ENCODE peak calls at places on chromosome 22, in eight cellular contexts. One of them, this sample, is unnamed.
A peak's percentile ranks its signal among the peaks of the same experiment; 100 is the strongest.

GRCh38 chr22:36201630-36202312 is at the start of gene APOL4:
- DNase-seq in cardiac muscle cell: no peak
- DNase-seq in bronchial epithelial cell: no peak
- DNase-seq in ovary: peak; percentile 89
- DNase-seq in lower leg skin: peak; percentile 55
- DNase-seq in dorsolateral prefrontal cortex: peak; percentile 39
- DNase-seq in heart right ventricle: peak; percentile 81
- DNase-seq in left lung: peak; percentile 72
- DNase-seq in this sample: no peak

GRCh38 chr22:42967005-42967404 is 47.9 kb downstream of the PACSIN2 start:
- DNase-seq in cardiac muscle cell: no peak
- DNase-seq in bronchial epithelial cell: no peak
- DNase-seq in ovary: no peak
- DNase-seq in lower leg skin: no peak
- DNase-seq in dorsolateral prefrontal cortex: no peak
- DNase-seq in heart right ventricle: no peak
- DNase-seq in left lung: no peak
- DNase-seq in this sample: no peak

GRCh38 chr22:30230330-30230729 is 16.2 kb downstream of the LIF start:
- DNase-seq in cardiac muscle cell: no peak
- DNase-seq in bronchial epithelial cell: no peak
- DNase-seq in ovary: no peak
- DNase-seq in lower leg skin: no peak
- DNase-seq in dorsolateral prefrontal cortex: no peak
- DNase-seq in heart right ventricle: no peak
- DNase-seq in left lung: no peak
- DNase-seq in this sample: no peak

GRCh38 chr22:45830531-45831245 is 146.3 kb downstream of the WNT7B start:
- DNase-seq in cardiac muscle cell: peak; percentile 24
- DNase-seq in bronchial epithelial cell: peak; percentile 82
- DNase-seq in ovary: no peak
- DNase-seq in lower leg skin: no peak
- DNase-seq in dorsolateral prefrontal cortex: no peak
- DNase-seq in heart right ventricle: no peak
- DNase-seq in left lung: no peak
- DNase-seq in this sample: peak; percentile 76

GRCh38 chr22:44648821-44649566 is 53.0 kb upstream of the PRR5 start:
- DNase-seq in cardiac muscle cell: no peak
- DNase-seq in bronchial epithelial cell: peak; percentile 79
- DNase-seq in ovary: peak; percentile 71
- DNase-seq in lower leg skin: peak; percentile 87
- DNase-seq in dorsolateral prefrontal cortex: peak; percentile 28
- DNase-seq in heart right ventricle: no peak
- DNase-seq in left lung: no peak
- DNase-seq in this sample: peak; percentile 90

GRCh38 chr22:41523464-41524221 is 20.6 kb downstream of the POLR3H start:
- DNase-seq in cardiac muscle cell: no peak
- DNase-seq in bronchial epithelial cell: no peak
- DNase-seq in ovary: peak; percentile 68
- DNase-seq in lower leg skin: no peak
- DNase-seq in dorsolateral prefrontal cortex: no peak
- DNase-seq in heart right ventricle: no peak
- DNase-seq in left lung: no peak
- DNase-seq in this sample: no peak

GRCh38 chr22:19497245-19497644 is 17.5 kb downstream of the CDC45 start:
- DNase-seq in cardiac muscle cell: no peak
- DNase-seq in bronchial epithelial cell: peak; percentile 94
- DNase-seq in ovary: no peak
- DNase-seq in lower leg skin: no peak
- DNase-seq in dorsolateral prefrontal cortex: no peak
- DNase-seq in heart right ventricle: no peak
- DNase-seq in left lung: no peak
- DNase-seq in this sample: peak; percentile 93

GRCh38 chr22:47221840-47222615 is 459.6 kb downstream of the TBC1D22A start:
- DNase-seq in cardiac muscle cell: no peak
- DNase-seq in bronchial epithelial cell: no peak
- DNase-seq in ovary: no peak
- DNase-seq in lower leg skin: peak; percentile 2
- DNase-seq in dorsolateral prefrontal cortex: no peak
- DNase-seq in heart right ventricle: no peak
- DNase-seq in left lung: no peak
- DNase-seq in this sample: no peak

GRCh38 chr22:26127126-26127525 is 42.1 kb upstream of the SEZ6L start:
- DNase-seq in cardiac muscle cell: no peak
- DNase-seq in bronchial epithelial cell: no peak
- DNase-seq in ovary: no peak
- DNase-seq in lower leg skin: no peak
- DNase-seq in dorsolateral prefrontal cortex: no peak
- DNase-seq in heart right ventricle: no peak
- DNase-seq in left lung: no peak
- DNase-seq in this sample: no peak

GRCh38 chr22:32018056-32018455 is 25.0 kb upstream of the SLC5A1 start:
- DNase-seq in cardiac muscle cell: no peak
- DNase-seq in bronchial epithelial cell: peak; percentile 77
- DNase-seq in ovary: no peak
- DNase-seq in lower leg skin: no peak
- DNase-seq in dorsolateral prefrontal cortex: no peak
- DNase-seq in heart right ventricle: no peak
- DNase-seq in left lung: no peak
- DNase-seq in this sample: peak; percentile 57

GRCh38 chr22:46366327-46366731 is 30.8 kb downstream of the TRMU start:
- DNase-seq in cardiac muscle cell: no peak
- DNase-seq in bronchial epithelial cell: no peak
- DNase-seq in ovary: no peak
- DNase-seq in lower leg skin: no peak
- DNase-seq in dorsolateral prefrontal cortex: no peak
- DNase-seq in heart right ventricle: no peak
- DNase-seq in left lung: no peak
- DNase-seq in this sample: no peak

GRCh38 chr22:23282089-23282501 is 101.8 kb downstream of the BCR start:
- DNase-seq in cardiac muscle cell: no peak
- DNase-seq in bronchial epithelial cell: peak; percentile 94
- DNase-seq in ovary: peak; percentile 67
- DNase-seq in lower leg skin: peak; percentile 78
- DNase-seq in dorsolateral prefrontal cortex: peak; percentile 92
- DNase-seq in heart right ventricle: peak; percentile 54
- DNase-seq in left lung: peak; percentile 88
- DNase-seq in this sample: peak; percentile 99
- TF ChIP-seq CTCF in cardiac muscle cell: no peak
- TF ChIP-seq CTCF in bronchial epithelial cell: no peak
- TF ChIP-seq CTCF in ovary: no peak
- TF ChIP-seq CTCF in lower leg skin: no peak
- TF ChIP-seq CTCF in dorsolateral prefrontal cortex: no peak
- TF ChIP-seq CTCF in heart right ventricle: peak; percentile 23
- TF ChIP-seq CTCF in left lung: peak; percentile 59
- TF ChIP-seq CTCF in this sample: no peak

GRCh38 chr22:33221566-33221965 is 163.4 kb upstream of the SYN3 start:
- DNase-seq in cardiac muscle cell: no peak
- DNase-seq in bronchial epithelial cell: no peak
- DNase-seq in ovary: no peak
- DNase-seq in lower leg skin: peak; percentile 25
- DNase-seq in dorsolateral prefrontal cortex: no peak
- DNase-seq in heart right ventricle: no peak
- DNase-seq in left lung: no peak
- DNase-seq in this sample: no peak
- H3K4me3 ChIP-seq in cardiac muscle cell: no peak overlapping the region
- H3K4me3 ChIP-seq in bronchial epithelial cell: no peak overlapping the region
- H3K4me3 ChIP-seq in ovary: no peak overlapping the region
- H3K4me3 ChIP-seq in lower leg skin: no peak overlapping the region
- H3K4me3 ChIP-seq in dorsolateral prefrontal cortex: no peak overlapping the region
- H3K4me3 ChIP-seq in heart right ventricle: no peak overlapping the region
- H3K4me3 ChIP-seq in left lung: no peak overlapping the region
- H3K4me3 ChIP-seq in this sample: no peak overlapping the region

GRCh38 chr22:27724706-27725105 is 76.8 kb downstream of the MN1 start:
- DNase-seq in cardiac muscle cell: no peak
- DNase-seq in bronchial epithelial cell: no peak
- DNase-seq in ovary: no peak
- DNase-seq in lower leg skin: no peak
- DNase-seq in dorsolateral prefrontal cortex: no peak
- DNase-seq in heart right ventricle: no peak
- DNase-seq in left lung: no peak
- DNase-seq in this sample: no peak

GRCh38 chr22:27724181-27724580 is 77.4 kb downstream of the MN1 start:
- DNase-seq in cardiac muscle cell: no peak
- DNase-seq in bronchial epithelial cell: no peak
- DNase-seq in ovary: no peak
- DNase-seq in lower leg skin: no peak
- DNase-seq in dorsolateral prefrontal cortex: no peak
- DNase-seq in heart right ventricle: no peak
- DNase-seq in left lung: no peak
- DNase-seq in this sample: no peak

GRCh38 chr22:27723708-27724107 is 77.8 kb downstream of the MN1 start:
- DNase-seq in cardiac muscle cell: no peak
- DNase-seq in bronchial epithelial cell: no peak
- DNase-seq in ovary: no peak
- DNase-seq in lower leg skin: no peak
- DNase-seq in dorsolateral prefrontal cortex: no peak
- DNase-seq in heart right ventricle: no peak
- DNase-seq in left lung: no peak
- DNase-seq in this sample: no peak

GRCh38 chr22:27720860-27721259 is 80.7 kb downstream of the MN1 start:
- DNase-seq in cardiac muscle cell: no peak
- DNase-seq in bronchial epithelial cell: peak; percentile 40
- DNase-seq in ovary: no peak
- DNase-seq in lower leg skin: no peak
- DNase-seq in dorsolateral prefrontal cortex: no peak
- DNase-seq in heart right ventricle: no peak
- DNase-seq in left lung: no peak
- DNase-seq in this sample: peak; percentile 27

DNA sequence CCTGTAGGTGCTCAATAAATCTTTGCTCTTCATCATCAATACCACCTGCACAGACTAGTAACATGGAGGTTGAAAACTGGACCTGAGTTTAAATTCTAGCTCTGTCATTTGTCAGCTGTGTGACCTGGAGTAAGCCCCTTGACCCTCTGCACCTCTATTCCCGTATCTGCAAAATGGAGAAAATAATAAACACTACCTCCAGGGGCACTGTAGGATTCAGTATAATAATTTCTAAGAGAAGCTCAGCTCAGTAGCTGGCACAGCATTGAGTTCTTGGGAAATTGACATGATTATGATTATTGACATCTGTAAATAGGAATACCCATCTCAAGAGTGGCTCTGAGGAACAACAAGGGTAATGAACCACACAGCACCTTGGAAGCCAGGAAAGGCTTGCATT is 78.4 kb downstream of the MN1 start:
- DNase-seq in cardiac muscle cell: no peak
- DNase-seq in bronchial epithelial cell: peak; percentile 36
- DNase-seq in ovary: no peak
- DNase-seq in lower leg skin: no peak
- DNase-seq in dorsolateral prefrontal cortex: no peak
- DNase-seq in heart right ventricle: no peak
- DNase-seq in left lung: no peak
- DNase-seq in this sample: no peak
- TF ChIP-seq CTCF in cardiac muscle cell: peak; percentile 19
- TF ChIP-seq CTCF in bronchial epithelial cell: peak; percentile 21
- TF ChIP-seq CTCF in ovary: no peak
- TF ChIP-seq CTCF in lower leg skin: no peak
- TF ChIP-seq CTCF in dorsolateral prefrontal cortex: no peak
- TF ChIP-seq CTCF in heart right ventricle: no peak
- TF ChIP-seq CTCF in left lung: no peak
- TF ChIP-seq CTCF in this sample: peak; percentile 26

DNA sequence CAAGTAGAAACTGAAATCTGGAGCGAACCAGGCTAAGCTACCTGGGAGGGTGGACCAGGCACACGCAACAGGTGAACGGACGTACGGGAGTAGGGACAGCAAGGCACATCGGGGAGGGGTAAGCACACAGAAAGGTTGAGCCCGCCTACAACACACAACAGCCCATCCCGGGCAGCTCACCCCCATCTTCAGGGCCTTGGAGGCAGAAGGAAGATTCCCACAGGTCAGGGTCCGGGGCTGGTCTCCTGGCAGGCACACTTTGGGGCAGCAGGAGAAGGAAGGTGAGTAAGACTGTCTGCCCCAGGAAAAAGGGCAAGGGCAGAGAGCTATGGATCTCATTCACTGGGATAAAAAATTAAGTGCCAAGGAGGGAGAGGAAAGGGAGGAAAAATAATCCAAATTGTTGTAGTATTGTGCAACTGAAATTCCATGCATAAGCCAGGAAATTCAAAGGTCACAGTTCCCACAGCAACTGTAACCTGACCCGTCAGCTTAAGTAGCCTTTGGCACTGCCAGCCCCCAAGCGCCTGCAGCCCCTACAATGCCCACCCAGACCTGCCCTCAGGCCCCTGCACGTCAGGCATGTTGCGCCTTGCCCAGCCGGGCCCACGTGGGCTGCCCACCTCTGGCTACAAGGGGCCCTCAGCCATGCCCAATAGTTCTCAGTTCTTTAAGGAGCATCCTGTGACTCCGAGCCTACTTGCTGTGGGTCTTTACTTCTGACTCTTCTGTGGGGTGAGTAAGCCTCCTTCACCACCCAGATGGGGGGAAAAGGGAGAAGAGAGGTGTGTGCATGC is 51.8 kb downstream of the MICAL3 start:
- DNase-seq in cardiac muscle cell: peak; percentile 28
- DNase-seq in bronchial epithelial cell: peak; percentile 63
- DNase-seq in ovary: peak; percentile 60
- DNase-seq in lower leg skin: no peak
- DNase-seq in dorsolateral prefrontal cortex: no peak
- DNase-seq in heart right ventricle: peak; percentile 29
- DNase-seq in left lung: no peak
- DNase-seq in this sample: peak; percentile 47
- H3K4me3 ChIP-seq in cardiac muscle cell: no peak overlapping the region
- H3K4me3 ChIP-seq in bronchial epithelial cell: no peak overlapping the region
- H3K4me3 ChIP-seq in ovary: no peak overlapping the region
- H3K4me3 ChIP-seq in lower leg skin: no peak overlapping the region
- H3K4me3 ChIP-seq in dorsolateral prefrontal cortex: no peak overlapping the region
- H3K4me3 ChIP-seq in heart right ventricle: no peak overlapping the region
- H3K4me3 ChIP-seq in left lung: no peak overlapping the region
- H3K4me3 ChIP-seq in this sample: no peak overlapping the region

GRCh38 chr22:22376352-22376706 is 131.7 kb downstream of the VPREB1 start:
- DNase-seq in cardiac muscle cell: no peak
- DNase-seq in bronchial epithelial cell: no peak
- DNase-seq in ovary: no peak
- DNase-seq in lower leg skin: no peak
- DNase-seq in dorsolateral prefrontal cortex: no peak
- DNase-seq in heart right ventricle: no peak
- DNase-seq in left lung: no peak
- DNase-seq in this sample: no peak

GRCh38 chr22:22384267-22384666 is 124.3 kb downstream of the ZNF280B start:
- DNase-seq in cardiac muscle cell: no peak
- DNase-seq in bronchial epithelial cell: no peak
- DNase-seq in ovary: no peak
- DNase-seq in lower leg skin: no peak
- DNase-seq in dorsolateral prefrontal cortex: no peak
- DNase-seq in heart right ventricle: no peak
- DNase-seq in left lung: no peak
- DNase-seq in this sample: no peak

GRCh38 chr22:22377335-22377734 is 131.2 kb downstream of the ZNF280B start:
- DNase-seq in cardiac muscle cell: no peak
- DNase-seq in bronchial epithelial cell: no peak
- DNase-seq in ovary: no peak
- DNase-seq in lower leg skin: no peak
- DNase-seq in dorsolateral prefrontal cortex: no peak
- DNase-seq in heart right ventricle: no peak
- DNase-seq in left lung: no peak
- DNase-seq in this sample: no peak

GRCh38 chr22:22378446-22379415 is 129.8 kb downstream of the ZNF280B start:
- DNase-seq in cardiac muscle cell: no peak
- DNase-seq in bronchial epithelial cell: no peak
- DNase-seq in ovary: no peak
- DNase-seq in lower leg skin: no peak
- DNase-seq in dorsolateral prefrontal cortex: no peak
- DNase-seq in heart right ventricle: no peak
- DNase-seq in left lung: no peak
- DNase-seq in this sample: no peak

GRCh38 chr22:22380098-22381030 is 128.2 kb downstream of the ZNF280B start:
- DNase-seq in cardiac muscle cell: no peak
- DNase-seq in bronchial epithelial cell: no peak
- DNase-seq in ovary: no peak
- DNase-seq in lower leg skin: no peak
- DNase-seq in dorsolateral prefrontal cortex: no peak
- DNase-seq in heart right ventricle: no peak
- DNase-seq in left lung: no peak
- DNase-seq in this sample: no peak
- TF ChIP-seq CTCF in cardiac muscle cell: no peak
- TF ChIP-seq CTCF in bronchial epithelial cell: peak; percentile 8
- TF ChIP-seq CTCF in ovary: no peak
- TF ChIP-seq CTCF in lower leg skin: no peak
- TF ChIP-seq CTCF in dorsolateral prefrontal cortex: no peak
- TF ChIP-seq CTCF in heart right ventricle: no peak
- TF ChIP-seq CTCF in left lung: no peak
- TF ChIP-seq CTCF in this sample: no peak

This sample was measured in epithelial cell of esophagus.